ENCODE peak calls at places on chromosomes 7 and 10, in eight cellular contexts. T, P, G, K, N, R, Q and F are unnamed samples.

GRCh38 chr7:101788517-101788916 is 28.9 kb upstream of the CUX1 start:
- DNase-seq in T (no peak), K (no peak), G (no peak), P (no peak), N (no peak), Q (no peak), R (no peak), F (no peak)

GRCh38 chr10:109981641-109982040 is 26.1 kb upstream of the ADD3 start:
- DNase-seq in K (no peak), R (no peak), N (no peak), T (no peak), P (no peak), Q (no peak), G (peak; percentile 73), F (no peak)

GRCh38 chr10:62577666-62578291 is 203.6 kb downstream of the ZNF365 start:
- DNase-seq in T (no peak), K (no peak), P (no peak), Q (no peak), G (no peak), R (no peak), N (peak; percentile 58), F (no peak)

GRCh38 chr10:102302611-102303010 is 57.3 kb downstream of the GBF1 start:
- DNase-seq in N (peak; percentile 55), T (no peak), K (no peak), Q (no peak), R (no peak), G (peak; percentile 53), P (no peak), F (no peak)

GRCh38 chr10:73898730-73899400 is 12.1 kb upstream of the PLAU start:
- DNase-seq in T (no peak), Q (no peak), R (no peak), G (no peak), P (no peak), K (no peak), N (no peak), F (no peak)

GRCh38 chr7:138000081-138000701 is 1.7 kb downstream of the CREB3L2 start:
- DNase-seq in N (peak; percentile 99), R (peak; percentile 47), Q (peak; percentile 38), P (peak; percentile 69), T (no peak), G (peak; percentile 94), K (no peak), F (no peak)

GRCh38 chr7:47501406-47501805 is 80.5 kb downstream of the TNS3 start:
- DNase-seq in K (no peak), G (peak; percentile 86), N (peak; percentile 98), T (no peak), Q (no peak), P (no peak), R (no peak), F (no peak)

GRCh38 chr7:39650676-39651075 is 27.3 kb downstream of the RALA start:
- DNase-seq in T (no peak), R (peak; percentile 52), N (peak; percentile 60), Q (no peak), G (peak; percentile 73), P (no peak), K (no peak), F (no peak)

GRCh38 chr7:19538036-19538435 is 170.8 kb downstream of the POLR1F start:
- DNase-seq in R (no peak), T (no peak), G (peak; percentile 42), P (no peak), K (no peak), Q (no peak), N (peak; percentile 63), F (no peak)

GRCh38 chr10:63670291-63670898 is 149.2 kb downstream of the REEP3 start:
- DNase-seq in N (no peak), Q (no peak), T (no peak), G (peak; percentile 89), P (peak; percentile 60), K (no peak), R (no peak), F (no peak)

GRCh38 chr10:58823983-58824382 is 311.3 kb downstream of the BICC1 start:
- DNase-seq in K (no peak), T (no peak), P (no peak), R (no peak), N (no peak), Q (no peak), G (no peak), F (no peak)

GRCh38 chr7:113085781-113086390 is 741 bp downstream of the GPR85 start:
- DNase-seq in Q (no peak), K (no peak), N (peak; percentile 45), G (no peak), P (no peak), T (peak; percentile 7), R (no peak), F (no peak)

GRCh38 chr10:74586088-74586585 is 240.3 kb upstream of the KAT6B start:
- DNase-seq in T (no peak), R (no peak), K (no peak), G (peak; percentile 15), N (peak; percentile 18), P (no peak), Q (no peak), F (no peak)

DNA sequence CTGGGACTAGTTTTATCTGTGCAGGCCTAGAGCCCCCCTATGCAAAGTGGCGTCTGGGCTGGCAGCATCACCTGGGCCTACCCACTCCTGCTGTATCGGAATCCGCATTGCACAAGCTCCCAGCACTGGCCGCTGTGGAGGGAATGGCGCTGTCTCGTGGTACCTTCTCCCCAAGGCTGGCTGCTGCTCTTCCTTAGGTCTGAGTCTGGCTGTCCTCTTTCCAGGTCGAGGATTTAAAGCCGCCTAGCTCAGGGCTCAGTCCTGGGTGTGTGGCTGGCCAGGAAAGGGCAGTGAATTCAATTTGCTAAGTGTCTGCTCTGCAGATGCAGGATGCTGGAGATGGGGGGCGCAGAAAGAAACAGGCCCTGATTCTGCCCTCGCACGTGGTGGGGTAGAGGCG is 44.7 kb downstream of the MGMT start:
- DNase-seq in N (no peak), K (no peak), Q (no peak), T (no peak), G (no peak), P (no peak), R (no peak), F (no peak)
- TF ChIP-seq CTCF in N (no peak), K (no peak), Q (no peak), T (no peak), G (no peak), P (no peak), R (no peak), F (no peak)

GRCh38 chr10:27504007-27504890 is at the start of gene RAB18:
- DNase-seq in Q (peak; percentile 99), G (peak; percentile 99), R (peak; percentile 98), K (peak; percentile 96), P (peak; percentile 97), T (peak; percentile 93), N (peak; percentile 99), F (peak; percentile 95)
- TF ChIP-seq CTCF in Q (no peak), G (peak; percentile 21), R (peak; percentile 12), K (no peak), P (peak; percentile 13), T (no peak), N (peak; percentile 18), F (no peak)

GRCh38 chr10:87817291-87817872 is 644 bp downstream of the ATAD1 start:
- DNase-seq in G (no peak), K (no peak), T (no peak), P (no peak), N (peak; percentile 15), Q (no peak), R (no peak), F (no peak)

GRCh38 chr10:87816842-87817178 is 1.2 kb downstream of the ATAD1 start:
- DNase-seq in T (no peak), N (no peak), R (no peak), K (no peak), P (no peak), Q (no peak), G (no peak), F (no peak)

GRCh38 chr10:87817873-87818504 is at the start of gene ATAD1:
- DNase-seq in T (peak; percentile 84), Q (peak; percentile 88), P (peak; percentile 86), R (peak; percentile 84), G (peak; percentile 86), N (peak; percentile 83), K (peak; percentile 77), F (peak; percentile 85)

GRCh38 chr10:87819274-87819585 is 1.2 kb upstream of the ATAD1 start:
- DNase-seq in N (no peak), T (no peak), K (no peak), P (no peak), G (no peak), R (no peak), Q (no peak), F (no peak)

DNA sequence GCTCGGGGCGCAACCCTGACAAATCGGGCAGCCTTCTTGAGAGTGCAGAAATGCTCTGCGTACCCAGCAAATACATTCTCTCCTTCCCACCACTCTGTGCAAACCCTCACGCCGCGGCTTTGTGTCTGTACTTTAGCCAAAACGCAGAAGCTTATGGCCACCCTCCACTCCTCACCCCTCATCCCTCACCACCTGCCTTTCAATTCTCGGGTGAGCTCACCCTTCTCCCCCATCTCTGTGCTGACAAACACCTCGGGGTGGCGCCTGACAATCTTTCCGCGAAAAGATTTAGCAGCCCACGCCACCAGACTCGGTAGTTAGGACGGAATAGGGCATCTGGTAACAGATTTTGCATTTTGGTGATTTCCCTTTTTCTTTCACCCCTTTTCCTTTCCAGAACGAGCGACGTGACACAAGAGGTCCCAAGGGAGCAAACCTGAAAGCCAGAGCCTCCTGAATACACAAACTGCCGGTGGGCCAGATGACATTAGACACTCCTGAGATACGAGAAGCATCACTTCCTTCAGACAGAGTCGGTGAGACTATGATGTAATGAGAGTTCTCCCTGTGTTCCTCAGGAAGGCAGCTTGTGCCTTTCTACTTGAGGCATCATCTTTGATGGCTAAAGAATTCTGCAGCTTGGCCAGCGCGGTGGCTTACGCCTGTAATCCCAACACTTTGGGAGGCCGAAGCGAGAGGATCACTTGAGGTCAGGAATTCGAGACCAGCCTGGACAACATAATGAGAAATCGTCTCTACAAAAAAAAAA is 663 bp upstream of the ATAD1 start:
- DNase-seq in G (no peak), R (no peak), P (peak; percentile 29), T (peak; percentile 6), Q (peak; percentile 49), N (peak; percentile 47), K (no peak), F (peak; percentile 22)
- TF ChIP-seq CTCF in G (no peak), R (no peak), P (no peak), T (no peak), Q (no peak), N (no peak), K (no peak), F (no peak)

GRCh38 chr10:18140957-18141888 is 999 bp downstream of the CACNB2 start:
- DNase-seq in P (no peak), N (no peak), R (no peak), G (peak; percentile 16), T (peak; percentile 18), Q (peak; percentile 24), K (no peak), F (no peak)

GRCh38 chr10:18136056-18136916 is 3.9 kb upstream of the CACNB2 start:
- DNase-seq in N (no peak), G (no peak), R (no peak), P (no peak), Q (no peak), T (no peak), K (no peak), F (no peak)

GRCh38 chr10:18137111-18137510 is 3.1 kb upstream of the CACNB2 start:
- DNase-seq in Q (no peak), T (no peak), P (no peak), R (no peak), G (no peak), N (no peak), K (no peak), F (no peak)

GRCh38 chr10:18142151-18142550 is 1.9 kb downstream of the CACNB2 start:
- DNase-seq in R (no peak), Q (no peak), P (no peak), N (no peak), K (no peak), T (no peak), G (no peak), F (no peak)

GRCh38 chr10:18140149-18140956 is at the start of gene CACNB2:
- DNase-seq in N (peak; percentile 64), Q (peak; percentile 77), T (peak; percentile 55), G (peak; percentile 68), R (peak; percentile 38), P (peak; percentile 69), K (peak; percentile 59), F (no peak)
- TF ChIP-seq CTCF in N (peak; percentile 2), Q (no peak), T (no peak), G (no peak), R (no peak), P (peak; percentile 24), K (peak; percentile 11), F (no peak)